ENCODE peak calls at places on chromosomes 12 and 14, in eight cellular contexts. A is Right ventricle myocardium superior; C is activated CD8-positive, alpha-beta T cell treated with anti-CD3 and anti-CD28 coated beads, Interleukin-2, amount 10 ng/mL, durations not matched to agents 7 days and 5 days; T is tibial artery; X is CD4-positive, alpha-beta T cell; P is fibroblast of the aortic adventitia; R is heart left ventricle; N is GM10248. F is an unnamed sample.

GRCh38 chr12:2900642-2901041 is 10.0 kb downstream of the TULP3 start:
- DNase-seq in A (no peak), C (no peak), T (no peak), X (no peak), P (no peak), R (no peak), N (no peak), F (no peak)

GRCh38 chr12:110012659-110013058 is 13.4 kb downstream of the ANKRD13A start:
- DNase-seq in A (no peak), C (no peak), T (no peak), X (no peak), P (no peak), R (no peak), N (no peak), F (no peak)

GRCh38 chr14:91185721-91186120 is 58.8 kb downstream of the GPR68 start:
- DNase-seq in A (no peak), C (no peak), T (no peak), X (no peak), P (peak), R (no peak), N (no peak), F (no peak)

GRCh38 chr12:48265792-48266191 is 62.7 kb upstream of the OR10AD1 start:
- DNase-seq in A (no peak), C (no peak), T (no peak), X (no peak), P (no peak), R (no peak), N (no peak), F (no peak)

GRCh38 chr12:116159175-116159574 is 118.3 kb downstream of the MED13L start:
- DNase-seq in A (no peak), C (no peak), T (no peak), X (no peak), P (peak), R (no peak), N (no peak), F (no peak)

GRCh38 chr14:31834616-31835015 is 242.5 kb upstream of the ARHGAP5 start:
- DNase-seq in A (no peak), C (no peak), T (no peak), X (no peak), P (peak), R (no peak), N (no peak), F (no peak)

GRCh38 chr14:50839048-50839447 is 8.1 kb upstream of the NIN start:
- DNase-seq in A (no peak), C (peak), T (no peak), X (no peak), P (no peak), R (no peak), N (no peak), F (no peak)

GRCh38 chr12:13981296-13981962 is at the start of gene GRIN2B:
- DNase-seq in A (no peak), C (no peak), T (no peak), X (no peak), P (no peak), R (no peak), N (no peak), F (no peak)

GRCh38 chr14:99628832-99629618 is 15.9 kb upstream of the HHIPL1 start:
- DNase-seq in A (peak), C (peak), T (peak), X (peak), P (peak), R (peak), N (peak), F (peak)

GRCh38 chr14:104285483-104285790 is 147.1 kb downstream of the KIF26A start:
- DNase-seq in A (peak), C (no peak), T (no peak), X (no peak), P (no peak), R (peak), N (no peak), F (no peak)

GRCh38 chr12:95282266-95282665 is 64.7 kb downstream of the VEZT start:
- DNase-seq in A (no peak), C (no peak), T (no peak), X (no peak), P (peak), R (no peak), N (no peak), F (no peak)

GRCh38 chr14:53295985-53296582 is 143.0 kb upstream of the DDHD1 start:
- DNase-seq in A (no peak), C (peak), T (no peak), X (no peak), P (peak), R (no peak), N (peak), F (no peak)

GRCh38 chr12:82876075-82876474 is 189.4 kb downstream of the TMTC2 start:
- DNase-seq in A (no peak), C (no peak), T (no peak), X (no peak), P (no peak), R (no peak), N (no peak), F (no peak)

GRCh38 chr14:59081680-59082079 is 106.8 kb upstream of the DAAM1 start:
- DNase-seq in A (no peak), C (no peak), T (no peak), X (no peak), P (peak), R (no peak), N (no peak), F (no peak)

GRCh38 chr12:153080-153746 is 60.7 kb downstream of the SLC6A12 start:
- DNase-seq in A (peak), C (peak), T (no peak), X (peak), P (peak), R (no peak), N (peak), F (peak)

GRCh38 chr14:54814076-54814475 is 88.5 kb downstream of the GCH1 start:
- DNase-seq in A (no peak), C (peak), T (no peak), X (no peak), P (no peak), R (no peak), N (no peak), F (peak)

F was measured in DND-41.